ENCODE peak calls at places on chromosomes 16 and 17, in eight cellular contexts. J is endothelial cell; X is stimulated activated CD8-positive, alpha-beta memory T cell treated with anti-CD3 and anti-CD28 coated beads, Interleukin-15, amount 100 ng/mL, for 24 hours; D is HS-5; C is HT1080; V is neural progenitor cell; F is AG09309; S is GM13976. M is an unnamed sample.

GRCh38 chr17:80109713-80110446 is 8.5 kb downstream of the GAA start:
- DNase-seq in J (no peak), X (no peak), D (no peak), C (no peak), V (no peak), F (no peak), S (no peak), M (no peak)

GRCh38 chr17:76266244-76266938 is 1.2 kb downstream of the UBALD2 start:
- DNase-seq in J (no peak), X (no peak), D (no peak), C (peak), V (no peak), F (no peak), S (no peak), M (no peak)

GRCh38 chr16:76527244-76527643 is 250.0 kb downstream of the CNTNAP4 start:
- DNase-seq in J (no peak), X (no peak), D (no peak), C (no peak), V (no peak), F (no peak), S (no peak), M (no peak)

GRCh38 chr16:72657791-72658190 is 390.1 kb downstream of the ZFHX3 start:
- DNase-seq in J (no peak), X (no peak), D (no peak), C (no peak), V (no peak), F (no peak), S (peak), M (no peak)

GRCh38 chr17:66711936-66712335 is 123.0 kb upstream of the CACNG5 start:
- DNase-seq in J (no peak), X (no peak), D (no peak), C (peak), V (no peak), F (no peak), S (no peak), M (no peak)

GRCh38 chr17:36926701-36927100 is 10.6 kb upstream of the LHX1 start:
- DNase-seq in J (no peak), X (no peak), D (no peak), C (no peak), V (no peak), F (no peak), S (no peak), M (no peak)

GRCh38 chr16:72689851-72690250 is 358.1 kb downstream of the ZFHX3 start:
- DNase-seq in J (no peak), X (no peak), D (no peak), C (no peak), V (no peak), F (no peak), S (no peak), M (no peak)

GRCh38 chr16:5615868-5616642 is 518.5 kb upstream of the EEF2KMT start:
- DNase-seq in J (peak), X (peak), D (no peak), C (peak), V (peak), F (no peak), S (peak), M (no peak)

GRCh38 chr17:81537343-81537855 is 9.2 kb downstream of the FSCN2 start:
- DNase-seq in J (peak), X (no peak), D (no peak), C (no peak), V (peak), F (no peak), S (peak), M (no peak)

GRCh38 chr17:19752216-19753048 is 4.3 kb upstream of the ALDH3A1 start:
- DNase-seq in J (no peak), X (no peak), D (no peak), C (peak), V (no peak), F (no peak), S (no peak), M (no peak)

GRCh38 chr16:72740346-72740745 is 307.6 kb downstream of the ZFHX3 start:
- DNase-seq in J (no peak), X (no peak), D (no peak), C (peak), V (no peak), F (no peak), S (no peak), M (no peak)

GRCh38 chr17:72657467-72658317 is 434.8 kb downstream of the SLC39A11 start:
- DNase-seq in J (no peak), X (no peak), D (no peak), C (no peak), V (no peak), F (no peak), S (no peak), M (no peak)

GRCh38 chr17:41396340-41396739 is 1.1 kb downstream of the KRT31 start:
- DNase-seq in J (no peak), X (no peak), D (no peak), C (no peak), V (no peak), F (no peak), S (no peak), M (no peak)

GRCh38 chr16:3819741-3820724 is 60.5 kb downstream of the CREBBP start:
- DNase-seq in J (no peak), X (no peak), D (peak), C (peak), V (no peak), F (peak), S (no peak), M (peak)

GRCh38 chr17:4152471-4152870 is 9.5 kb downstream of the CYB5D2 start:
- DNase-seq in J (no peak), X (no peak), D (no peak), C (peak), V (no peak), F (no peak), S (no peak), M (no peak)

GRCh38 chr16:64641343-64641742 is 480.5 kb downstream of the CDH11 start:
- DNase-seq in J (no peak), X (no peak), D (no peak), C (no peak), V (no peak), F (no peak), S (no peak), M (no peak)

GRCh38 chr16:69318911-69319289 is 7.8 kb downstream of the VPS4A start:
- DNase-seq in J (no peak), X (no peak), D (no peak), C (no peak), V (no peak), F (no peak), S (no peak), M (no peak)

GRCh38 chr17:80443916-80444708 is 29.1 kb downstream of the ENDOV start:
- DNase-seq in J (no peak), X (no peak), D (no peak), C (no peak), V (peak), F (no peak), S (no peak), M (no peak)

GRCh38 chr16:57427824-57428223 is 19.4 kb downstream of the CIAPIN1 start:
- DNase-seq in J (no peak), X (no peak), D (no peak), C (no peak), V (no peak), F (no peak), S (no peak), M (no peak)

GRCh38 chr16:85418978-85419491 is 194.1 kb upstream of the GSE1 start:
- DNase-seq in J (peak), X (no peak), D (no peak), C (no peak), V (peak), F (no peak), S (no peak), M (no peak)

GRCh38 chr16:30787613-30788378 is 791 bp upstream of the ZNF629 start:
- DNase-seq in J (no peak), X (no peak), D (no peak), C (no peak), V (no peak), F (no peak), S (no peak), M (no peak)

GRCh38 chr17:27609606-27610303 is 21.2 kb upstream of the LGALS9 start:
- DNase-seq in J (peak), X (no peak), D (no peak), C (peak), V (peak), F (peak), S (peak), M (no peak)

GRCh38 chr16:18803569-18804462 is 2.5 kb upstream of the ARL6IP1 start:
- DNase-seq in J (no peak), X (no peak), D (peak), C (peak), V (no peak), F (no peak), S (peak), M (no peak)

GRCh38 chr16:51009359-51009758 is 141.7 kb downstream of the SALL1 start:
- DNase-seq in J (no peak), X (no peak), D (no peak), C (no peak), V (no peak), F (no peak), S (no peak), M (no peak)

GRCh38 chr17:66551839-66552238 is 249.4 kb downstream of the PRKCA start:
- DNase-seq in J (no peak), X (no peak), D (no peak), C (no peak), V (no peak), F (no peak), S (no peak), M (no peak)

GRCh38 chr16:67398546-67399217 is 5.4 kb upstream of the TPPP3 start:
- DNase-seq in J (no peak), X (no peak), D (no peak), C (no peak), V (no peak), F (no peak), S (no peak), M (no peak)

GRCh38 chr17:74008196-74008595 is 195.3 kb upstream of the RPL38 start:
- DNase-seq in J (peak), X (no peak), D (no peak), C (peak), V (peak), F (no peak), S (no peak), M (no peak)

GRCh38 chr16:59412275-59412841 is 678.2 kb upstream of the GOT2 start:
- DNase-seq in J (no peak), X (no peak), D (peak), C (peak), V (peak), F (no peak), S (no peak), M (peak)

M was measured in skeletal muscle cell.